ENCODE peak calls at places on chromosomes 4 and X, in four cellular contexts. A is HFFc6, F is globus pallidus, Q is cardiac muscle cell. B is an unnamed sample.

GRCh38 chrX:78945186-78945912 is at the start of gene P2RY10:
- DNase-seq in A (no peak), F (no peak), Q (no peak), B (no peak)

GRCh38 chrX:95956780-95957179 is 727.9 kb upstream of the DIAPH2 start:
- DNase-seq in A (no peak), F (no peak), Q (no peak), B (no peak)

GRCh38 chr4:183099537-183100297 is 660 bp downstream of the WWC2 start:
- DNase-seq in A (no peak), F (no peak), Q (no peak), B (peak; percentile 23)

GRCh38 chrX:56796641-56797395 is 67.8 kb downstream of the NBDY start:
- DNase-seq in A (no peak), F (no peak), Q (no peak), B (no peak)

GRCh38 chr4:90198086-90198847 is 71.1 kb downstream of the CCSER1 start:
- DNase-seq in A (no peak), F (no peak), Q (no peak), B (no peak)

GRCh38 chr4:6892190-6892908 is 17.3 kb upstream of the TBC1D14 start:
- DNase-seq in A (peak; percentile 35), F (peak; percentile 24), Q (peak; percentile 61), B (no peak)

GRCh38 chrX:39244146-39244545 is 442.9 kb downstream of the MID1IP1 start:
- DNase-seq in A (no peak), F (no peak), Q (no peak), B (no peak)

GRCh38 chr4:25835384-25835783 is 27.4 kb downstream of the SEL1L3 start:
- DNase-seq in A (no peak), F (no peak), Q (no peak), B (no peak)

GRCh38 chrX:118530537-118530936 is 34.9 kb downstream of the DOCK11 start:
- DNase-seq in A (no peak), F (no peak), Q (peak; percentile 61), B (no peak)

GRCh38 chr4:76562851-76563803 is 128.1 kb downstream of the SHROOM3 start:
- DNase-seq in A (no peak), F (no peak), Q (no peak), B (peak; percentile 25)

GRCh38 chrX:66684196-66684595 is 45.3 kb upstream of the EDA2R start:
- DNase-seq in A (peak; percentile 0), F (no peak), Q (peak; percentile 53), B (no peak)

GRCh38 chrX:109270580-109271484 is 211.1 kb downstream of the GUCY2F start:
- DNase-seq in A (no peak), F (no peak), Q (peak; percentile 70), B (no peak)

GRCh38 chrX:78333521-78333920 is 6.1 kb upstream of the CYSLTR1 start:
- DNase-seq in A (no peak), F (no peak), Q (no peak), B (no peak)

GRCh38 chrX:53711446-53711845 is 24.9 kb upstream of the HUWE1 start:
- DNase-seq in A (no peak), F (no peak), Q (no peak), B (no peak)

GRCh38 chrX:108199691-108200090 is 108.1 kb downstream of the ATG4A start:
- DNase-seq in A (peak; percentile 1), F (peak; percentile 2), Q (peak; percentile 54), B (peak; percentile 3)

GRCh38 chrX:129233791-129234190 is 289.5 kb downstream of the SMARCA1 start:
- DNase-seq in A (no peak), F (no peak), Q (no peak), B (no peak)

GRCh38 chr4:24226018-24226417 is 336.2 kb upstream of the PPARGC1A start:
- DNase-seq in A (no peak), F (no peak), Q (no peak), B (no peak)

GRCh38 chrX:119132961-119133360 is 5.3 kb upstream of the KIAA1210 start:
- DNase-seq in A (no peak), F (no peak), Q (no peak), B (no peak)

GRCh38 chrX:116204947-116205346 is 34.4 kb downstream of the AGTR2 start:
- DNase-seq in A (no peak), F (peak; percentile 11), Q (peak; percentile 36), B (peak; percentile 12)

GRCh38 chr4:1981251-1982055 is 27.3 kb downstream of the NELFA start:
- DNase-seq in A (no peak), F (no peak), Q (no peak), B (no peak)

GRCh38 chr4:57190651-57191481 is 80.7 kb upstream of the IGFBP7 start:
- DNase-seq in A (peak; percentile 27), F (no peak), Q (peak; percentile 63), B (peak; percentile 12)

GRCh38 chrX:133849676-133850075 is 135.7 kb downstream of the GPC3 start:
- DNase-seq in A (no peak), F (no peak), Q (no peak), B (peak; percentile 71)

GRCh38 chr4:2787230-2788100 is 5.4 kb upstream of the SH3BP2 start:
- DNase-seq in A (no peak), F (no peak), Q (no peak), B (no peak)

GRCh38 chr4:89741768-89742167 is 95.2 kb downstream of the SNCA start:
- DNase-seq in A (no peak), F (no peak), Q (no peak), B (no peak)

GRCh38 chr4:77852892-77853495 is 9.6 kb upstream of the MRPL1 start:
- DNase-seq in A (no peak), F (no peak), Q (no peak), B (no peak)

GRCh38 chr4:41683321-41683720 is 65.2 kb downstream of the PHOX2B start:
- DNase-seq in A (peak; percentile 15), F (no peak), Q (no peak), B (no peak)

GRCh38 chr4:117801756-117802155 is 232.5 kb upstream of the NDST3 start:
- DNase-seq in A (no peak), F (no peak), Q (no peak), B (no peak)

GRCh38 chr4:67393699-67394281 is 151.5 kb downstream of the CENPC start:
- DNase-seq in A (peak; percentile 11), F (peak; percentile 26), Q (peak; percentile 65), B (peak; percentile 33)